ENCODE peak calls at places on chromosomes 2 and 18, in nine cellular contexts. N, C, O, E, W, S, K, F and J are unnamed samples. For H3K4me1, the result is how much of the 10 kb centered on the place peaks cover.

GRCh38 chr2:179068991-179069643 is 19.2 kb upstream of the CCDC141 start:
- DNase-seq in N (no peak), C (no peak), O (no peak), E (no peak), W (no peak), S (no peak), K (no peak), F (no peak), J (no peak)

GRCh38 chr18:57088883-57089282 is 58.0 kb upstream of the BOD1L2 start:
- DNase-seq in N (peak), C (no peak), O (no peak), E (no peak), W (no peak), S (no peak), K (no peak), F (no peak), J (no peak)

GRCh38 chr2:160309585-160309984 is 109.5 kb upstream of the ITGB6 start:
- DNase-seq in N (no peak), C (no peak), O (no peak), E (no peak), W (no peak), S (no peak), K (no peak), F (no peak), J (no peak)

GRCh38 chr2:133569416-133569815 is 1.2 kb upstream of the NCKAP5 start:
- DNase-seq in N (no peak), C (no peak), O (no peak), E (no peak), W (no peak), S (no peak), K (no peak), F (no peak), J (no peak)

GRCh38 chr2:237774811-237775553 is 23.6 kb upstream of the RBM44 start:
- DNase-seq in N (peak), C (peak), O (peak), E (no peak), W (peak), S (peak), K (no peak), F (peak), J (no peak)

GRCh38 chr2:201403904-201404303 is 46.8 kb upstream of the FLACC1 start:
- DNase-seq in N (no peak), C (no peak), O (peak), E (no peak), W (no peak), S (no peak), K (no peak), F (no peak), J (no peak)

GRCh38 chr2:48849770-48850169 is 94.2 kb upstream of the LHCGR start:
- DNase-seq in N (no peak), C (no peak), O (no peak), E (no peak), W (no peak), S (no peak), K (no peak), F (no peak), J (no peak)

GRCh38 chr18:77108001-77108692 is 24.4 kb downstream of the MBP start:
- DNase-seq in N (peak), C (peak), O (no peak), E (peak), W (no peak), S (no peak), K (peak), F (no peak), J (no peak)

GRCh38 chr2:158038906-158039305 is 62.8 kb upstream of the UPP2 start:
- DNase-seq in N (no peak), C (no peak), O (no peak), E (no peak), W (no peak), S (no peak), K (no peak), F (no peak), J (no peak)

GRCh38 chr2:173961346-173961705 is 3.8 kb downstream of the SP3 start:
- DNase-seq in N (no peak), C (no peak), O (no peak), E (no peak), W (no peak), S (no peak), K (no peak), F (no peak), J (no peak)

GRCh38 chr2:55164534-55165104 is 67.5 kb downstream of the CLHC1 start:
- DNase-seq in N (no peak), C (no peak), O (no peak), E (no peak), W (no peak), S (no peak), K (no peak), F (no peak), J (no peak)

GRCh38 chr2:55163258-55163657 is 68.8 kb downstream of the CLHC1 start:
- DNase-seq in N (no peak), C (no peak), O (no peak), E (no peak), W (no peak), S (no peak), K (no peak), F (no peak), J (no peak)

GRCh38 chr2:55165567-55165966 is 66.5 kb downstream of the CLHC1 start:
- DNase-seq in N (no peak), C (peak), O (no peak), E (no peak), W (no peak), S (no peak), K (no peak), F (no peak), J (no peak)

GRCh38 chr2:55162284-55163006 is 69.6 kb downstream of the CLHC1 start:
- DNase-seq in N (no peak), C (no peak), O (no peak), E (no peak), W (no peak), S (no peak), K (no peak), F (no peak), J (no peak)

DNA sequence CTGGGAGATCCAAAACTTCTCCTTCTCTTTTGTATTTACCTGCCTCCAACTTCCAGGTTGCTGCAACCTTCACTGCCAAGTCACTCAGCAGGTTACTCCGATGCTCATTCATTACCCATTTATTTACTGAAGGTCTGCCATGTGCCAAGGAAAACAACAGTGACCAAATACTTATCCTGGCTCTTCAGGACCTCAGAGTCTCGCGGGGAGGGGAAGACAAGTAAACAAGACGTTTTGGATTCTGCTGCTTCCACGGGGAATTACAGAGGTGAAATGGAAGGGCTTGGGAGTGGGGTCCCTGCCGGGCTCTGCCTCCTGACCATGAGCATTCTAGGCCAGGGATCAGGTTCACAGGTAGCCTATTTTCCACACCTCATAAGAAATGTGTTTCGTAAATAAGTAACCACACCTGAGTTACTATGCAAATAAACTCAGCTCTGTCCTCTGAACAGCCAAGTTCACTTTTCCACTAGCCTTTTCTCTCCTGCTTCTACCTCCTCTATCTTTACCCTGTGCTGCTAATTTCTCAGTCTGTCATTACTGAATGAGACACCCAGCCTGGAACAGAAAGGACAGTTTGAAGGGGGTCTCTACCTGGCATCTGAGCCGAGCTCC is 68.1 kb downstream of the CLHC1 start:
- DNase-seq in N (no peak), C (no peak), O (no peak), E (no peak), W (no peak), S (no peak), K (no peak), F (no peak), J (no peak)
- H3K4me1 ChIP-seq in N (under half), C (under half), O (under half), E (under half), W (under half), S (half or more), K (half or more), F (under half), J (under half)

GRCh38 chr2:28202718-28203117 is 189.9 kb upstream of the FOSL2 start:
- DNase-seq in N (no peak), C (no peak), O (no peak), E (no peak), W (no peak), S (no peak), K (no peak), F (no peak), J (no peak)
- H3K4me1 ChIP-seq in N (under half), C (under half), O (under half), E (under half), W (under half), S (under half), K (under half), F (under half), J (under half)

DNA sequence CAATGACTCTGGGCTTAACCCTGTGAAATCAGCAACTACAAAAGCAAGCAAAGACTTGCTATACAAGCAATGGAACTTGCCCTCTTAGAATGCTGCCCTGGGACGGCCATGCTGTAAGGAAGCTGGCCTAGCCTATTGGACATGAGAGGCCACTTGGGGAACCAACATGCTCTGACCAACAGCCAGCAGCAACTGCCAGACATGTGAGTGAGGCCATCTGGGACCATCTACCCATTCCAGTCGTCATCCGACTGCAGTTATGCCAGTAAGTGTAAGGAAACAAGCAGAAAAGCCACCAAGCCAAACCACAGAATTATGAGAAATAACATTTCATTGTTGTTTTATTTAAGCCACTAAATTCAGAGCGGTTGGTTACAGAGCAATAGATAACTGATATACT is 40.9 kb downstream of the CLASP1 start:
- DNase-seq in N (no peak), C (no peak), O (no peak), E (no peak), W (no peak), S (no peak), K (no peak), F (peak), J (no peak)
- H3K4me1 ChIP-seq in N (under half), C (under half), O (under half), E (half or more), W (under half), S (under half), K (under half), F (under half), J (under half)

DNA sequence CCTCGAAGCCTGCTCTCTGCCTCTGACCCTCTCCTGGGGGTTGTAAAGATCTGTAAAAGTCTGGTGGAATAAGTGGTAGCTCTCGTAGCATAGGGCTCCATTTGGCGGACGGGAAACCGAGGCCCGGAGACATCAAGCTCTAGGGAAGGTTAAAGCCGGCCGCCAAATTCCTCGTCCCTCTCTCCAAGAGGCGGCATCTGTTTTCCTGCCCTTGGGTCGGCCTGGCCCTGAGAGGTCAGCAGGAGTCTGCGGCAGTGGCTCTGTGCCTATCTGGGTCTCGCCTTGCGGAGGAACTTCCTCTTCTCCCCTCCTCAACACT is 72.4 kb downstream of the TEX51 start:
- DNase-seq in N (no peak), C (no peak), O (no peak), E (no peak), W (no peak), S (no peak), K (no peak), F (peak), J (no peak)
- H3K4me1 ChIP-seq in N (under half), C (under half), O (under half), E (under half), W (under half), S (under half), K (under half), F (under half), J (under half)

DNA sequence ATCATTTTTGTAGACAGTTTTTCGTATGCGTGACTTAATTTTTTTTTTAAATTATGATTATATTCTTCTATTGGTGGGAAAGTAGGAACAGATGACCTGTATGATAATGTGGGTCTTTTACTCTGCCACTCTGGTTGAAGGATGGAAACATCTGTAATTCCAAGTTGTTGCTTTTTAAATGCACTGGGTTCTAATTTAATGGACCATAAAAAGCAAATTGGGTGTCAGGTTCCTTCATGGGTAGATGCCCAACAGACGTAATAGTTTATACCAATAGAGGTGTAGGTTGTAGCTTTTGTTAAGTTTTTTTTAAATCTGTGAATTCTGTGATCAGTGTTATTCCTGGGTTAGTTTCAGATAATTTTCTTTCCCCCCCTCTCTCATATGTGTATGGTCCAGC is 117.6 kb downstream of the MAP4K4 start:
- DNase-seq in N (no peak), C (no peak), O (no peak), E (no peak), W (no peak), S (no peak), K (no peak), F (no peak), J (no peak)
- H3K4me1 ChIP-seq in N (under half), C (under half), O (under half), E (half or more), W (under half), S (half or more), K (under half), F (under half), J (under half)

GRCh38 chr2:113183264-113183663 is 9.5 kb downstream of the PSD4 start:
- DNase-seq in N (no peak), C (no peak), O (no peak), E (no peak), W (no peak), S (no peak), K (no peak), F (no peak), J (no peak)
- H3K4me1 ChIP-seq in N (under half), C (under half), O (under half), E (under half), W (half or more), S (half or more), K (under half), F (under half), J (under half)

DNA sequence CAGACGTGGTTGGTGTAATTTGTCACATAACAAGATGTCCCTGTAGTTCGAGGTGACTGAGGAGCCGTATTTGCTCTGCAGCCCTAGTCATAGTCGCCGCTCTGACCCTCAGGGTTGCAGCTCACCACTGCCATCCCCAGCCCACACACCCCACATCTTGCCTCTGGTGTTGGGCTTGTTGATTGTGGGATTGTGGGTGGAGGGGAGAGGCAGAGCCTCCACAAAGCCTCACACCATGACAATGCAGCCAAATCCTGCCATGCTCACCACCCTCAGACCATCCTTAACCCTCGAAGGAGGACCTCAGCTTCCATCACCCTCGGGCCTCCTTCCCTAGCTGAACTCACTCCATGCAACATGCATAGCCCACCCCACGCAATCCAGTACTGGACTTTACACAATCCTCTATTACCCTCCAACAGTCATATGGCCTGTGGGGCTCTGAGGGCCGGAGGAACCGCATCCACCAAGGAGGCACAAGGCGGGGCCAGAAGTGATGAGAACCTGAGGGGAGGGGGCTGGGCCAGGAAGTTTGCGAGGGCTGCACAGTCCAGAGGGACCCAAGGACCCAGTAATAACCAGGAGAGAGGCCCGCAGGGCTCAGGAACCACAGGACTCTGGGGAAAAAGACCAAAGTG is 11.6 kb downstream of the PKDCC start:
- DNase-seq in N (no peak), C (peak), O (no peak), E (no peak), W (no peak), S (no peak), K (no peak), F (peak), J (no peak)
- H3K4me1 ChIP-seq in N (under half), C (half or more), O (under half), E (half or more), W (under half), S (half or more), K (half or more), F (under half), J (under half)

GRCh38 chr2:11539317-11540147 is 5.7 kb downstream of the GREB1 start:
- DNase-seq in N (no peak), C (no peak), O (no peak), E (no peak), W (no peak), S (no peak), K (no peak), F (peak), J (no peak)
- H3K4me1 ChIP-seq in N (under half), C (under half), O (under half), E (under half), W (under half), S (under half), K (under half), F (under half), J (under half)